ENCODE peak calls at places on chromosomes 16 and 17, in seven cellular contexts. One of them, this sample, is unnamed.
A peak's percentile ranks its signal among the peaks of the same experiment; 100 is the strongest.

GRCh38 chr17:40316571-40317344 is 7.8 kb downstream of the RARA start:
- DNase-seq in heart right ventricle: peak; percentile 81
- DNase-seq in sigmoid colon: peak; percentile 90
- DNase-seq in lower lobe of right lung: peak; percentile 77
- DNase-seq in mesothelial cell of epicardium: peak; percentile 54
- DNase-seq in DND-41: no peak
- DNase-seq in brain microvascular endothelial cell: peak; percentile 61
- DNase-seq in this sample: no peak

GRCh38 chr16:87304951-87305350 is 12.2 kb downstream of the C16orf95 start:
- DNase-seq in heart right ventricle: no peak
- DNase-seq in sigmoid colon: no peak
- DNase-seq in lower lobe of right lung: no peak
- DNase-seq in mesothelial cell of epicardium: no peak
- DNase-seq in DND-41: no peak
- DNase-seq in brain microvascular endothelial cell: no peak
- DNase-seq in this sample: no peak

GRCh38 chr17:31428111-31428510 is 36.6 kb downstream of the RAB11FIP4 start:
- DNase-seq in heart right ventricle: no peak
- DNase-seq in sigmoid colon: no peak
- DNase-seq in lower lobe of right lung: no peak
- DNase-seq in mesothelial cell of epicardium: no peak
- DNase-seq in DND-41: no peak
- DNase-seq in brain microvascular endothelial cell: no peak
- DNase-seq in this sample: no peak

GRCh38 chr17:60386137-60386395 is 5.9 kb downstream of the USP32 start:
- DNase-seq in heart right ventricle: no peak
- DNase-seq in sigmoid colon: no peak
- DNase-seq in lower lobe of right lung: no peak
- DNase-seq in mesothelial cell of epicardium: no peak
- DNase-seq in DND-41: no peak
- DNase-seq in brain microvascular endothelial cell: no peak
- DNase-seq in this sample: no peak

GRCh38 chr16:9428355-9429005 is 337.0 kb downstream of the HAPSTR1 start:
- DNase-seq in heart right ventricle: no peak
- DNase-seq in sigmoid colon: no peak
- DNase-seq in lower lobe of right lung: no peak
- DNase-seq in mesothelial cell of epicardium: no peak
- DNase-seq in DND-41: no peak
- DNase-seq in brain microvascular endothelial cell: no peak
- DNase-seq in this sample: no peak

GRCh38 chr17:82655038-82655479 is 6.8 kb upstream of the WDR45B start:
- DNase-seq in heart right ventricle: no peak
- DNase-seq in sigmoid colon: no peak
- DNase-seq in lower lobe of right lung: peak; percentile 43
- DNase-seq in mesothelial cell of epicardium: no peak
- DNase-seq in DND-41: no peak
- DNase-seq in brain microvascular endothelial cell: peak; percentile 10
- DNase-seq in this sample: no peak

GRCh38 chr17:80087346-80088265 is 13.8 kb upstream of the GAA start:
- DNase-seq in heart right ventricle: no peak
- DNase-seq in sigmoid colon: no peak
- DNase-seq in lower lobe of right lung: no peak
- DNase-seq in mesothelial cell of epicardium: no peak
- DNase-seq in DND-41: no peak
- DNase-seq in brain microvascular endothelial cell: no peak
- DNase-seq in this sample: no peak

GRCh38 chr17:77872199-77872598 is 86.3 kb upstream of the TNRC6C start:
- DNase-seq in heart right ventricle: no peak
- DNase-seq in sigmoid colon: no peak
- DNase-seq in lower lobe of right lung: no peak
- DNase-seq in mesothelial cell of epicardium: no peak
- DNase-seq in DND-41: peak; percentile 59
- DNase-seq in brain microvascular endothelial cell: no peak
- DNase-seq in this sample: no peak

GRCh38 chr16:10827691-10828341 is 9.2 kb upstream of the TVP23A start:
- DNase-seq in heart right ventricle: peak; percentile 88
- DNase-seq in sigmoid colon: peak; percentile 91
- DNase-seq in lower lobe of right lung: peak; percentile 73
- DNase-seq in mesothelial cell of epicardium: no peak
- DNase-seq in DND-41: no peak
- DNase-seq in brain microvascular endothelial cell: peak; percentile 36
- DNase-seq in this sample: no peak

GRCh38 chr16:32116080-32116479 is 137.0 kb upstream of the TP53TG3D start:
- DNase-seq in heart right ventricle: no peak
- DNase-seq in sigmoid colon: no peak
- DNase-seq in lower lobe of right lung: peak; percentile 23
- DNase-seq in mesothelial cell of epicardium: no peak
- DNase-seq in DND-41: peak; percentile 41
- DNase-seq in brain microvascular endothelial cell: no peak
- DNase-seq in this sample: peak; percentile 19

GRCh38 chr17:21218101-21218500 is 4.1 kb upstream of the TMEM11 start:
- DNase-seq in heart right ventricle: no peak
- DNase-seq in sigmoid colon: no peak
- DNase-seq in lower lobe of right lung: no peak
- DNase-seq in mesothelial cell of epicardium: no peak
- DNase-seq in DND-41: no peak
- DNase-seq in brain microvascular endothelial cell: peak; percentile 15
- DNase-seq in this sample: no peak

GRCh38 chr17:68954146-68954971 is 833 bp downstream of the ABCA8 start:
- DNase-seq in heart right ventricle: no peak
- DNase-seq in sigmoid colon: no peak
- DNase-seq in lower lobe of right lung: no peak
- DNase-seq in mesothelial cell of epicardium: no peak
- DNase-seq in DND-41: no peak
- DNase-seq in brain microvascular endothelial cell: no peak
- DNase-seq in this sample: no peak

GRCh38 chr17:30220414-30220813 is 15.1 kb downstream of the SLC6A4 start:
- DNase-seq in heart right ventricle: no peak
- DNase-seq in sigmoid colon: no peak
- DNase-seq in lower lobe of right lung: no peak
- DNase-seq in mesothelial cell of epicardium: no peak
- DNase-seq in DND-41: no peak
- DNase-seq in brain microvascular endothelial cell: no peak
- DNase-seq in this sample: no peak

GRCh38 chr16:920722-921121 is 50.1 kb downstream of the LMF1 start:
- DNase-seq in heart right ventricle: peak; percentile 33
- DNase-seq in sigmoid colon: no peak
- DNase-seq in lower lobe of right lung: no peak
- DNase-seq in mesothelial cell of epicardium: no peak
- DNase-seq in DND-41: no peak
- DNase-seq in brain microvascular endothelial cell: peak; percentile 25
- DNase-seq in this sample: no peak

GRCh38 chr17:80779336-80779735 is 212.3 kb upstream of the CHMP6 start:
- DNase-seq in heart right ventricle: no peak
- DNase-seq in sigmoid colon: peak; percentile 60
- DNase-seq in lower lobe of right lung: no peak
- DNase-seq in mesothelial cell of epicardium: no peak
- DNase-seq in DND-41: no peak
- DNase-seq in brain microvascular endothelial cell: no peak
- DNase-seq in this sample: no peak

GRCh38 chr17:2892305-2892971 is 96.2 kb downstream of the RAP1GAP2 start:
- DNase-seq in heart right ventricle: no peak
- DNase-seq in sigmoid colon: no peak
- DNase-seq in lower lobe of right lung: no peak
- DNase-seq in mesothelial cell of epicardium: no peak
- DNase-seq in DND-41: no peak
- DNase-seq in brain microvascular endothelial cell: peak; percentile 75
- DNase-seq in this sample: no peak

GRCh38 chr16:30371248-30371816 is 1.0 kb upstream of the TBC1D10B start:
- DNase-seq in heart right ventricle: no peak
- DNase-seq in sigmoid colon: no peak
- DNase-seq in lower lobe of right lung: no peak
- DNase-seq in mesothelial cell of epicardium: no peak
- DNase-seq in DND-41: no peak
- DNase-seq in brain microvascular endothelial cell: no peak
- DNase-seq in this sample: no peak

GRCh38 chr16:30369938-30370443 is 303 bp downstream of the TBC1D10B start:
- DNase-seq in heart right ventricle: no peak
- DNase-seq in sigmoid colon: no peak
- DNase-seq in lower lobe of right lung: no peak
- DNase-seq in mesothelial cell of epicardium: no peak
- DNase-seq in DND-41: no peak
- DNase-seq in brain microvascular endothelial cell: no peak
- DNase-seq in this sample: no peak

GRCh38 chr16:30369091-30369937 is 980 bp downstream of the TBC1D10B start:
- DNase-seq in heart right ventricle: no peak
- DNase-seq in sigmoid colon: peak; percentile 75
- DNase-seq in lower lobe of right lung: no peak
- DNase-seq in mesothelial cell of epicardium: no peak
- DNase-seq in DND-41: peak; percentile 36
- DNase-seq in brain microvascular endothelial cell: no peak
- DNase-seq in this sample: no peak

GRCh38 chr16:30372037-30372712 is 1.9 kb upstream of the TBC1D10B start:
- DNase-seq in heart right ventricle: no peak
- DNase-seq in sigmoid colon: no peak
- DNase-seq in lower lobe of right lung: no peak
- DNase-seq in mesothelial cell of epicardium: no peak
- DNase-seq in DND-41: no peak
- DNase-seq in brain microvascular endothelial cell: no peak
- DNase-seq in this sample: no peak

GRCh38 chr16:30370444-30371247 is at the start of gene TBC1D10B:
- DNase-seq in heart right ventricle: peak; percentile 99
- DNase-seq in sigmoid colon: peak; percentile 100
- DNase-seq in lower lobe of right lung: peak; percentile 96
- DNase-seq in mesothelial cell of epicardium: peak; percentile 94
- DNase-seq in DND-41: peak; percentile 100
- DNase-seq in brain microvascular endothelial cell: peak; percentile 100
- DNase-seq in this sample: peak; percentile 96
- TF ChIP-seq CTCF in heart right ventricle: no peak
- TF ChIP-seq CTCF in sigmoid colon: no peak
- TF ChIP-seq CTCF in lower lobe of right lung: peak; percentile 32
- TF ChIP-seq CTCF in mesothelial cell of epicardium: no peak
- TF ChIP-seq CTCF in DND-41: peak; percentile 59
- TF ChIP-seq CTCF in brain microvascular endothelial cell: peak; percentile 55
- TF ChIP-seq CTCF in this sample: no peak

DNA sequence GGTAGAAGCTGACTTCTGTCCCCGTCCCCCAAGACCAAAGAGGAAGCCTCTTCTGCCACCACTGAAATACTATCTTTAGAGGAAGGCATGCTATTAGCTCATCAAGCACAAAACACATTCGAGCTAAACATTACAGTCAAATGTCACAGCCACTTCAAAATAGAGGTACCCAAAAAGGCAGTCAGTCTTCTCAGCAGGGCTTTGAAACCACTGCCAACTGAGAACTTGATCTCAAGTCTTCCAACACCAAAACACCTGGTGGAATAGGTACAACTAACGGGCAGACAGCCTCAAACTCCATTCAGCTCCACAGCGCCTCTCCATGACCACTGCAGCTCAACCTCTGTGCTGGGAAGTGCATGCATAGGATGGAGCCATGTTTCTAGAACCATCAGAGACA is 36.0 kb downstream of the ZFHX3 start:
- DNase-seq in heart right ventricle: no peak
- DNase-seq in sigmoid colon: peak; percentile 30
- DNase-seq in lower lobe of right lung: no peak
- DNase-seq in mesothelial cell of epicardium: no peak
- DNase-seq in DND-41: no peak
- DNase-seq in brain microvascular endothelial cell: no peak
- DNase-seq in this sample: no peak
- TF ChIP-seq CTCF in heart right ventricle: no peak
- TF ChIP-seq CTCF in sigmoid colon: no peak
- TF ChIP-seq CTCF in lower lobe of right lung: no peak
- TF ChIP-seq CTCF in mesothelial cell of epicardium: no peak
- TF ChIP-seq CTCF in DND-41: no peak
- TF ChIP-seq CTCF in brain microvascular endothelial cell: peak; percentile 15
- TF ChIP-seq CTCF in this sample: no peak

DNA sequence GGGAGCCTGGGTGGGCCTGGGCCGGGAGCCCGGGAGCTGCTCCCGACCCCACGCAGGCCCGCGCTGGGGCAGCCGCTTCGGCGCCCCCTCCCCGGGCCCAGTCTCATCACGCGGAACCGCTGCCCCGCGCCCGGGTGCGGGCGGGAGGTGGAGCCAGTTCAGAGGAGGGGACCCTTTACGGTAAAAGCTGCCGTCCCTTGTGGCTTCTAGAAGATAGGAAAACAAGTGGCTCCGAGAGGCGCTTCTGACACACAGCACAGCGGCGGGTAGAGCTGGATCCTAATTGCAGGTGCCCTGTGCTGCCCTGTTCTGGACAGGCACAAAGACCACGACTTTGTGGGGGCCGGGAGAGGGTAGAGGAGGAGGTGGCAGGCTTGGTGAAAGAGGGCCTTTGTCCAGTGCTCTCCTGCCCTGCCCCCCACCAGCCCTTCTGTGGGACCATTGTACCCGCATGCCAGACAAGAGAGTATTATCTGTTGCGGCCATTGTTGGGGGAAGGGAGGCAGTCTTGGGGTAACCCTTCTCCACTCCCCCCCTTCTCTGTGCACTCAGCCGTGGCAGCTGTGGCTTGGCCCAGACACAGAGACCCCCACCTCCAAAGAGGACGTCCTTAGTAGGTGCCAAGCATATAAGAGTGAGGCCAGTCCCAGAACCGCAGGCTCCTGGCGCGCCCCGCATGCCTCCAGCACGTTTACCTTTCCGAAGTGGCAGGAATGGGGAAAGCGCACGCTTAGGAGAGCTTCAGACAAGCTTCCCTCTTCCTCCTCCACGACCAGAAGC is 736 bp downstream of the CNP start:
- DNase-seq in heart right ventricle: no peak
- DNase-seq in sigmoid colon: peak; percentile 85
- DNase-seq in lower lobe of right lung: peak; percentile 51
- DNase-seq in mesothelial cell of epicardium: no peak
- DNase-seq in DND-41: peak; percentile 55
- DNase-seq in brain microvascular endothelial cell: peak; percentile 25
- DNase-seq in this sample: no peak
- TF ChIP-seq CTCF in heart right ventricle: no peak
- TF ChIP-seq CTCF in sigmoid colon: no peak
- TF ChIP-seq CTCF in lower lobe of right lung: no peak
- TF ChIP-seq CTCF in mesothelial cell of epicardium: no peak
- TF ChIP-seq CTCF in DND-41: no peak
- TF ChIP-seq CTCF in brain microvascular endothelial cell: no peak
- TF ChIP-seq CTCF in this sample: no peak

GRCh38 chr17:79065105-79065670 is 9.4 kb upstream of the ENGASE start:
- DNase-seq in heart right ventricle: no peak
- DNase-seq in sigmoid colon: peak; percentile 63
- DNase-seq in lower lobe of right lung: no peak
- DNase-seq in mesothelial cell of epicardium: no peak
- DNase-seq in DND-41: peak; percentile 35
- DNase-seq in brain microvascular endothelial cell: peak; percentile 30
- DNase-seq in this sample: no peak
- TF ChIP-seq CTCF in heart right ventricle: peak; percentile 58
- TF ChIP-seq CTCF in sigmoid colon: peak; percentile 61
- TF ChIP-seq CTCF in lower lobe of right lung: peak; percentile 72
- TF ChIP-seq CTCF in mesothelial cell of epicardium: peak; percentile 59
- TF ChIP-seq CTCF in DND-41: peak; percentile 61
- TF ChIP-seq CTCF in brain microvascular endothelial cell: peak; percentile 69
- TF ChIP-seq CTCF in this sample: peak; percentile 28